ENCODE peak calls at places on chromosomes 3 and 15, in eight cellular contexts. S is foreskin fibroblast, O is adrenal gland, G is hepatocyte, D is astrocyte of the spinal cord, J is right atrium auricular region, C is lower leg skin, U is GM06990. B is an unnamed sample.

GRCh38 chr15:67670647-67671305 is 128.3 kb downstream of the MAP2K5 start:
- DNase-seq in S (no peak), J (no peak), O (no peak), G (no peak), U (no peak), C (no peak), D (no peak), B (no peak)

GRCh38 chr15:89504166-89504565 is 7.8 kb upstream of the RHCG start:
- DNase-seq in G (no peak), U (no peak), D (no peak), S (no peak), J (no peak), C (peak), O (no peak), B (no peak)

GRCh38 chr15:67080900-67081431 is 15.6 kb downstream of the SMAD3 start:
- DNase-seq in O (no peak), U (peak), S (peak), C (no peak), D (peak), G (no peak), J (no peak), B (peak)

GRCh38 chr3:198096015-198096414 is 136.0 kb downstream of the LMLN start:
- DNase-seq in J (no peak), S (no peak), C (no peak), O (no peak), U (no peak), D (no peak), G (no peak), B (no peak)

GRCh38 chr3:43526956-43527355 is 94.9 kb downstream of the ANO10 start:
- DNase-seq in D (no peak), O (no peak), S (no peak), U (no peak), J (no peak), G (no peak), C (no peak), B (no peak)

GRCh38 chr15:69972436-69972835 is 125.3 kb downstream of the TLE3 start:
- DNase-seq in G (no peak), D (no peak), U (no peak), J (no peak), O (no peak), C (peak), S (no peak), B (no peak)

GRCh38 chr3:20480771-20481170 is 294.8 kb upstream of the SGO1 start:
- DNase-seq in U (no peak), J (no peak), G (no peak), O (no peak), D (peak), S (peak), C (no peak), B (no peak)

GRCh38 chr3:153210660-153211059 is 48.6 kb downstream of the RAP2B start:
- DNase-seq in G (no peak), U (no peak), C (no peak), J (no peak), O (no peak), D (no peak), S (peak), B (no peak)

DNA sequence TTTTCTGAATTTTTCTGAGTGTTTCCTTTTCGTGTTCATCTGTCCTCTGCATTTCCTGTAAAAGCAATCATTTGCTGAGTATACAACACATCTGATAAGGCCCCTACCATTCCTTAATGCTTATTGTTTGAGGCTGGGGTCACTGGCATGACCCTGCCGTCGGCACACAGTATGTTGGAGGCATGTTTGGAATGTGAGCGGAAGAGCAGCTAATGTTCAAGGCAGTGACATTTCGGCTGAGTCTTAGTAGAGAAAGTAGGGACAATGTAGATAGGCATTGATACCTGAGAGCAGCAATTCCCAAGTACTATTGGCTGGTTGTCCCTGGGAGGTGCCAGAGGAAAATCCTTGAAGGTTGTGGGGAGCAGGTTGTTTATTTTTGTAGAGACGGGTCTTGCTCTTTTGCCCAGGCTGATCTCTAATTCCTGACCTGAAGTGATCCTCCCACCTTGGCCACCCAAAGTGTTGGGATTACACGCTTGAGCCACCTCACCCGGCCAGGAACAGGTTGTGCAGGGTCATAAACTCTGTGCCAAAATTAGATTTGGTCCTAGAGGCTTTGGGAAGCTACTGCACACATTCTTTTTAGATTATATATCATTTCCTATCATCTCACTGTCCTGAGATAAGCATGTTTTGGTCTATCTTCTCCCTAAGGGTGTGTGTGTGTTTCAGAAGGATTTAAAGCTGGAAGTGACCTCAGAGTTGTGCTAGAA is 13.5 kb downstream of the PTPN23 start:
- DNase-seq in D (no peak), O (no peak), G (no peak), C (no peak), J (no peak), S (peak), U (no peak), B (no peak)
- TF ChIP-seq CTCF in D (no peak), O (no peak), G (no peak), C (no peak), J (no peak), S (no peak), U (no peak), B (no peak)

GRCh38 chr3:165225604-165226003 is 29.4 kb upstream of the SLITRK3 start:
- DNase-seq in D (no peak), S (no peak), J (no peak), C (no peak), G (no peak), U (no peak), O (no peak), B (no peak)
- TF ChIP-seq CTCF in D (no peak), S (no peak), J (no peak), C (no peak), G (no peak), U (no peak), O (no peak), B (no peak)

GRCh38 chr3:2927252-2927651 is 182.9 kb downstream of the IL5RA start:
- DNase-seq in O (no peak), G (no peak), C (no peak), J (no peak), S (no peak), U (no peak), D (no peak), B (no peak)

GRCh38 chr3:2920103-2920502 is 190.1 kb downstream of the IL5RA start:
- DNase-seq in C (no peak), S (no peak), U (no peak), D (no peak), J (no peak), O (no peak), G (no peak), B (no peak)

GRCh38 chr3:2923390-2923789 is 186.8 kb downstream of the IL5RA start:
- DNase-seq in O (no peak), U (no peak), D (no peak), C (no peak), J (no peak), S (no peak), G (peak), B (no peak)

DNA sequence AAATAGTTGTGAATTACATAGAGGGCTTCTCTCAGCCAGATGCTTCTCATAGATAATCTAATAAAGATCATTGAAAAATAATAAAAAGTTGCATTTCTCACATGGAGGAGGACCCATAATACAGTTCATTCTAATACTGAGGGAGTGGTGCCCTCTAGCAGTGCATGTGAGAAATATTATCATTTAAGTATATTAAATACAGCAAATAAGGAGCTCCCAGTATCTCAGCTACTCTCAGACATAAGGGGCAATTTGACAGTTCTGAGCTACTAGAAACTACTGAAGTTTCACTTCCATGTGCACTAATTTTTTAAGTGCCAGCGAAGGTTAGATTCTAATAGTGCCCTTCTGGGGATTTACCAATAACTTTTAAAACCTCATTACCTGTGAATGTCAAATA is 188.3 kb downstream of the IL5RA start:
- DNase-seq in S (no peak), U (peak), C (no peak), G (peak), D (peak), J (no peak), O (no peak), B (peak)
- TF ChIP-seq CTCF in S (no peak), U (peak), C (no peak), G (peak), D (peak), J (no peak), O (peak), B (peak)

GRCh38 chr15:79450648-79451047 is 18.5 kb downstream of the MINAR1 start:
- DNase-seq in G (no peak), O (no peak), J (no peak), U (no peak), S (no peak), D (no peak), C (no peak), B (no peak)
- TF ChIP-seq CTCF in G (peak), O (no peak), J (no peak), U (no peak), S (peak), D (peak), C (no peak), B (no peak)

GRCh38 chr3:56802411-56802745 is 629 bp upstream of the ARHGEF3 start:
- DNase-seq in U (no peak), C (peak), J (no peak), S (no peak), O (no peak), D (no peak), G (no peak), B (no peak)
- TF ChIP-seq CTCF in U (no peak), C (no peak), J (no peak), S (no peak), O (no peak), D (no peak), G (no peak), B (no peak)

GRCh38 chr15:93563218-93563617 is 474.2 kb upstream of the RGMA start:
- DNase-seq in G (no peak), D (no peak), O (no peak), J (no peak), U (no peak), C (no peak), S (no peak), B (no peak)

GRCh38 chr15:93562752-93563151 is 473.7 kb upstream of the RGMA start:
- DNase-seq in C (no peak), O (no peak), U (no peak), D (no peak), J (no peak), S (no peak), G (no peak), B (no peak)

GRCh38 chr15:93570571-93570970 is 481.6 kb upstream of the RGMA start:
- DNase-seq in U (no peak), G (no peak), J (no peak), S (no peak), O (no peak), C (no peak), D (no peak), B (no peak)

DNA sequence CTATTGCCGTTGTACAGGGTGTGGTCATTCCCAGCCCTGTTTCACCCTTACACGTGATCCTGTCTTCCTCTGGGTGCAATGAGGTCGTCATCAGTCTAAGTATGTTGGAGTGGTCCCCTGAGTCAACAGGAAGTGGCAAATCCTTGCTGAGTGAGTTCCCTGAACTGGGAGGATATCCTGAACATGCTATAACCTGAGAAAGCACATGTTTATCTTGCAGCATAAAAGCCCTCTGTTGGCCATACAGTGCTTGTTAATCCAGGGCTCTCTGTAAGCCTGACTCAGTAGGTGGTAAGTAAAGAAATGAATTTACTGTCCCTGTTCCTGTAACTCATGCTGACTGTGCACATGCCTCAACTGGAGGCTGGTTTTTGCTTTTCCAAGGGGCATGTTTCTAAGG is 477.8 kb upstream of the RGMA start:
- DNase-seq in D (no peak), G (peak), C (no peak), J (no peak), U (no peak), O (no peak), S (no peak), B (no peak)
- TF ChIP-seq CTCF in D (no peak), G (no peak), C (no peak), J (no peak), U (no peak), O (no peak), S (no peak), B (no peak)

GRCh38 chr3:157865449-157865862 is 240.8 kb downstream of the SHOX2 start:
- DNase-seq in G (peak), O (no peak), D (no peak), J (no peak), S (no peak), C (no peak), U (peak), B (peak)
- TF ChIP-seq CTCF in G (peak), O (peak), D (peak), J (peak), S (peak), C (no peak), U (peak), B (peak)

DNA sequence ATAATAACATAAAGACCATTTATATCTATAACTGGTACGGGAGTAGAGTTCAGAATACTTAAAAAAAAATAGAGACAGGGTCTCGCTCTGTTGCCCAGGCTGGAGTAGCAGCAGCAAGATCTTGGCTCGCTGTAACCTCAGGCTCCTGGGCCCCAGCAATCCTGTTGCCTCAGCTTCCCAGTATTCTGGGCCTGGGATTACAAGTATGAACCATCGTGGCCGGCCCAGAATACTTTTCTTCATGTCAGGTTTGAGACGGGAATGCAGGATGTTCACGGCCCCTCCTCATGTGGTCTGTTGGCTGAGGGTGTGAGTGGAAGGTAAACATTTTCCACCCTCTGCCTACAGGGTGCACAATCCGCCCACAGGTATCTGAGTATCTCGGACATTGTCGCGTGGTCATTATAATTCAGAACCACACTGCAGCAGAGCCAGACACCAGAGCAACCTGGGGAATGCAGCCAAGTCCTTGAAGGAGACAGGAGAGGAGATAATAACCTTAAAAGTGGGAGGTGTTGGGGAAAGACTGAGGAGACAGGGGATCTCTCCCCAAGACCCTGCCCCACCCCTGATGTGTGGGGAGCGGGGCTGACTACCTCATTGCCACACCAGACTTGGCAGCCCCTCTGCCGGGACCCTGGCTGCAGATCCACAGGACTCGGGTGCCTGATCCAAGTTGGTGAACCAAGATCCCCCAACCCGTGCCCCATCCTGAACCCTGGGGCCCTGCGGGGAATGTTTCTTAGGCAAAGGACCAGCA is 106.8 kb downstream of the ADCY5 start:
- DNase-seq in G (no peak), J (no peak), U (no peak), O (peak), D (no peak), S (no peak), C (no peak), B (no peak)
- TF ChIP-seq CTCF in G (no peak), J (no peak), U (peak), O (no peak), D (no peak), S (no peak), C (no peak), B (no peak)

B was measured in GM13977.